ENCODE peak calls at places on chromosomes 16 and 17, in seven cellular contexts. Q is fibroblast of lung, T is GM23338, Z is esophagus squamous epithelium, G is H1, S is MM.1S, J is pancreas. Y is an unnamed sample.

GRCh38 chr17:30372755-30373154 is 6.0 kb upstream of the CPD start:
- DNase-seq in Q (no peak), T (peak), Z (no peak), G (no peak), S (no peak), J (no peak), Y (no peak)

GRCh38 chr16:65318138-65318537 is 196.3 kb upstream of the CDH11 start:
- DNase-seq in Q (no peak), T (peak), Z (no peak), G (no peak), S (no peak), J (no peak), Y (no peak)

GRCh38 chr17:65292430-65292829 is 155.3 kb downstream of the RGS9 start:
- DNase-seq in Q (no peak), T (no peak), Z (no peak), G (no peak), S (no peak), J (no peak), Y (no peak)

GRCh38 chr16:27189335-27189972 is 13.9 kb upstream of the KDM8 start:
- DNase-seq in Q (no peak), T (peak), Z (no peak), G (no peak), S (peak), J (peak), Y (no peak)

GRCh38 chr16:87121816-87122215 is 195.4 kb downstream of the C16orf95 start:
- DNase-seq in Q (no peak), T (no peak), Z (no peak), G (no peak), S (no peak), J (no peak), Y (no peak)

GRCh38 chr17:9750488-9750887 is 40.9 kb downstream of the DHRS7C start:
- DNase-seq in Q (no peak), T (no peak), Z (no peak), G (no peak), S (no peak), J (no peak), Y (no peak)

GRCh38 chr17:47733047-47733413 is at the start of gene TBX21:
- DNase-seq in Q (no peak), T (peak), Z (peak), G (no peak), S (peak), J (peak), Y (peak)

GRCh38 chr17:49715221-49715620 is 7.5 kb upstream of the SLC35B1 start:
- DNase-seq in Q (no peak), T (no peak), Z (no peak), G (no peak), S (no peak), J (no peak), Y (no peak)

GRCh38 chr17:1966274-1967086 is 58.7 kb downstream of the RTN4RL1 start:
- DNase-seq in Q (no peak), T (no peak), Z (no peak), G (no peak), S (no peak), J (no peak), Y (no peak)

GRCh38 chr16:22945361-22945760 is 131.4 kb downstream of the HS3ST2 start:
- DNase-seq in Q (no peak), T (no peak), Z (no peak), G (no peak), S (no peak), J (no peak), Y (no peak)

GRCh38 chr17:30396129-30396528 is 17.4 kb downstream of the CPD start:
- DNase-seq in Q (no peak), T (no peak), Z (no peak), G (no peak), S (no peak), J (no peak), Y (no peak)

GRCh38 chr17:39867084-39867890 is 715 bp upstream of the ZPBP2 start:
- DNase-seq in Q (no peak), T (no peak), Z (no peak), G (no peak), S (peak), J (no peak), Y (no peak)

GRCh38 chr17:17025621-17026020 is 16.6 kb upstream of the MPRIP start:
- DNase-seq in Q (no peak), T (no peak), Z (no peak), G (no peak), S (no peak), J (no peak), Y (no peak)

GRCh38 chr16:84881702-84882521 is 62.1 kb downstream of the CRISPLD2 start:
- DNase-seq in Q (peak), T (no peak), Z (no peak), G (no peak), S (no peak), J (no peak), Y (no peak)

GRCh38 chr16:51538707-51539604 is 387.9 kb upstream of the SALL1 start:
- DNase-seq in Q (peak), T (no peak), Z (no peak), G (no peak), S (no peak), J (no peak), Y (no peak)

GRCh38 chr17:38750312-38751121 is 2.0 kb upstream of the PSMB3 start:
- DNase-seq in Q (no peak), T (peak), Z (no peak), G (no peak), S (peak), J (no peak), Y (no peak)

GRCh38 chr16:24612656-24613055 is 73.3 kb downstream of the RBBP6 start:
- DNase-seq in Q (no peak), T (no peak), Z (no peak), G (no peak), S (no peak), J (no peak), Y (no peak)

GRCh38 chr16:64751906-64752305 is 370.0 kb downstream of the CDH11 start:
- DNase-seq in Q (peak), T (no peak), Z (no peak), G (no peak), S (no peak), J (no peak), Y (no peak)

GRCh38 chr16:50879873-50880695 is 138.2 kb downstream of the CYLD start:
- DNase-seq in Q (no peak), T (peak), Z (no peak), G (no peak), S (no peak), J (no peak), Y (no peak)

GRCh38 chr17:81158688-81159590 is 6.4 kb upstream of the PVALEF start:
- DNase-seq in Q (no peak), T (no peak), Z (no peak), G (no peak), S (no peak), J (no peak), Y (no peak)

GRCh38 chr17:76384222-76384986 is at the start of gene SPHK1:
- DNase-seq in Q (peak), T (peak), Z (no peak), G (no peak), S (peak), J (peak), Y (peak)

GRCh38 chr16:14309001-14309886 is 238.1 kb downstream of the MRTFB start:
- DNase-seq in Q (peak), T (peak), Z (no peak), G (no peak), S (no peak), J (peak), Y (no peak)

GRCh38 chr17:20120835-20121234 is 111.7 kb downstream of the SPECC1 start:
- DNase-seq in Q (no peak), T (no peak), Z (no peak), G (no peak), S (no peak), J (no peak), Y (no peak)

GRCh38 chr16:11797957-11798299 is 870 bp upstream of the ZC3H7A start:
- DNase-seq in Q (no peak), T (no peak), Z (no peak), G (no peak), S (peak), J (peak), Y (no peak)

GRCh38 chr16:85650864-85651811 is 37.6 kb downstream of the GINS2 start:
- DNase-seq in Q (peak), T (no peak), Z (no peak), G (no peak), S (no peak), J (no peak), Y (peak)

GRCh38 chr17:51904379-51904778 is 254.1 kb downstream of the CA10 start:
- DNase-seq in Q (no peak), T (no peak), Z (no peak), G (no peak), S (no peak), J (no peak), Y (no peak)

GRCh38 chr16:19645557-19645981 is 72.5 kb downstream of the KNOP1 start:
- DNase-seq in Q (no peak), T (no peak), Z (no peak), G (no peak), S (no peak), J (peak), Y (no peak)

GRCh38 chr16:49800876-49801275 is 55.0 kb downstream of the ZNF423 start:
- DNase-seq in Q (no peak), T (no peak), Z (no peak), G (no peak), S (no peak), J (no peak), Y (no peak)

GRCh38 chr16:27462846-27463682 is 61.1 kb downstream of the IL21R start:
- DNase-seq in Q (no peak), T (no peak), Z (no peak), G (no peak), S (no peak), J (no peak), Y (no peak)

GRCh38 chr17:82835766-82836512 is 3.9 kb downstream of the ZNF750 start:
- DNase-seq in Q (no peak), T (peak), Z (no peak), G (no peak), S (no peak), J (no peak), Y (no peak)

GRCh38 chr16:73047536-73048291 is at the start of gene ZFHX3:
- DNase-seq in Q (peak), T (peak), Z (no peak), G (no peak), S (peak), J (peak), Y (no peak)

GRCh38 chr16:3675601-3676130 is 21.2 kb downstream of the DNASE1 start:
- DNase-seq in Q (no peak), T (no peak), Z (no peak), G (no peak), S (no peak), J (no peak), Y (no peak)

GRCh38 chr17:79923974-79924638 is 84.9 kb upstream of the CBX4 start:
- DNase-seq in Q (no peak), T (peak), Z (no peak), G (peak), S (no peak), J (no peak), Y (no peak)

GRCh38 chr17:28481081-28481571 is 7.7 kb downstream of the SLC13A2 start:
- DNase-seq in Q (no peak), T (peak), Z (no peak), G (no peak), S (no peak), J (no peak), Y (no peak)

GRCh38 chr17:77145635-77146632 is 5.2 kb downstream of the SEC14L1 start:
- DNase-seq in Q (peak), T (peak), Z (no peak), G (no peak), S (peak), J (peak), Y (no peak)

GRCh38 chr17:7133916-7134315 is 19.3 kb upstream of the ASGR2 start:
- DNase-seq in Q (no peak), T (peak), Z (no peak), G (no peak), S (no peak), J (no peak), Y (no peak)

GRCh38 chr17:62052765-62053338 is 12.2 kb downstream of the MED13 start:
- DNase-seq in Q (no peak), T (no peak), Z (no peak), G (no peak), S (no peak), J (no peak), Y (no peak)

GRCh38 chr17:59431606-59432005 is 100.2 kb downstream of the YPEL2 start:
- DNase-seq in Q (no peak), T (no peak), Z (no peak), G (no peak), S (no peak), J (no peak), Y (no peak)

GRCh38 chr17:45127209-45127582 is 5.1 kb downstream of the PLCD3 start:
- DNase-seq in Q (no peak), T (no peak), Z (no peak), G (no peak), S (no peak), J (no peak), Y (no peak)

GRCh38 chr17:75105269-75106080 is 4.3 kb upstream of the ARMC7 start:
- DNase-seq in Q (no peak), T (peak), Z (no peak), G (no peak), S (peak), J (no peak), Y (no peak)
- TF ChIP-seq CTCF in Q (peak), T (peak), Z (peak), G (peak), S (peak), J (peak), Y (peak)

GRCh38 chr17:78745407-78746088 is 36.5 kb downstream of the CYTH1 start:
- DNase-seq in Q (peak), T (peak), Z (no peak), G (no peak), S (peak), J (no peak), Y (no peak)
- TF ChIP-seq CTCF in Q (peak), T (peak), Z (peak), G (no peak), S (peak), J (peak), Y (peak)

GRCh38 chr16:83475108-83475507 is 332.7 kb upstream of the HSBP1 start:
- DNase-seq in Q (no peak), T (no peak), Z (no peak), G (no peak), S (no peak), J (no peak), Y (no peak)

GRCh38 chr16:83473926-83474660 is 333.7 kb upstream of the HSBP1 start:
- DNase-seq in Q (no peak), T (no peak), Z (no peak), G (no peak), S (no peak), J (no peak), Y (no peak)

GRCh38 chr16:83470406-83470805 is 337.4 kb upstream of the HSBP1 start:
- DNase-seq in Q (no peak), T (no peak), Z (no peak), G (no peak), S (no peak), J (no peak), Y (no peak)

GRCh38 chr16:83473109-83473508 is 334.7 kb upstream of the HSBP1 start:
- DNase-seq in Q (peak), T (no peak), Z (no peak), G (no peak), S (no peak), J (no peak), Y (no peak)
- TF ChIP-seq CTCF in Q (no peak), T (no peak), Z (no peak), G (no peak), S (no peak), J (no peak), Y (no peak)

DNA sequence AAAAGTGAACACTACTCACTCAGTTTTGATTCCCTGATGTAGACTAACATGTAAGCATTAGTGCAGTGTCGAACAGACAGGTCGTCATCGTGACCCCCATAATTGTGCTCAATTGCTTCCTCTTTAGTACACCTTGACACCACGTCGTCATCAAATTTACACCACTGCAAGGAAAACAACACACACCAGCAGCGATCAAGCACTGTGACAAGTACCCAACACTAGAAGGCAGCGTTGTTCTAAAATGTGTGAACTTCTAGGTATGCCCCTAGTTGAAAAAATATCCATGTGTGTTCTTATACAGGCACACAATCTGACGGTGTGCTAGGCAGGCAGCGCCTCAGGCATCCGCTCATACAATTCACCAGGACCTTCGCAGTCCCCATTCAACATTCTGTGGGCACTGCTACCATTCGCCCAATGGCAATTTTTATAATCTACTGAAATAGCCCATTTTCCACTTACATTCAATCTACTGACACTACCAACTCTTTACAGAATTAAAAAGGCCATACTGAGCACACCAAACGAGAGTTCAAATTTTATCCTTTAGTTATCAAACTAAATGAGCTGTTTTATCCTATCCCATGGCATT is 23.1 kb downstream of the LITAFD start:
- DNase-seq in Q (peak), T (peak), Z (no peak), G (no peak), S (peak), J (no peak), Y (no peak)
- TF ChIP-seq CTCF in Q (peak), T (peak), Z (no peak), G (peak), S (peak), J (peak), Y (no peak)

GRCh38 chr16:68751160-68751559 is 14.1 kb downstream of the CDH1 start:
- DNase-seq in Q (no peak), T (no peak), Z (no peak), G (no peak), S (no peak), J (no peak), Y (no peak)

GRCh38 chr16:68746951-68747350 is 9.9 kb downstream of the CDH1 start:
- DNase-seq in Q (no peak), T (no peak), Z (no peak), G (no peak), S (no peak), J (no peak), Y (no peak)

GRCh38 chr16:68750243-68750642 is 13.2 kb downstream of the CDH1 start:
- DNase-seq in Q (no peak), T (no peak), Z (no peak), G (no peak), S (no peak), J (no peak), Y (no peak)

GRCh38 chr16:68752602-68753001 is 15.5 kb downstream of the CDH1 start:
- DNase-seq in Q (no peak), T (no peak), Z (no peak), G (no peak), S (no peak), J (no peak), Y (no peak)

GRCh38 chr16:68749424-68749823 is 12.3 kb downstream of the CDH1 start:
- DNase-seq in Q (no peak), T (peak), Z (no peak), G (no peak), S (no peak), J (no peak), Y (no peak)
- TF ChIP-seq CTCF in Q (no peak), T (peak), Z (no peak), G (peak), S (no peak), J (no peak), Y (no peak)

Y was measured in mesothelial cell of epicardium.